ENCODE peak calls at places on chromosomes 13 and 19, in four cellular contexts. F is mammary epithelial cell, J is GM23248, I is astrocyte. N is an unnamed sample. For H3K36me3, the result is how much of the 10 kb centered on the place peaks cover.

GRCh38 chr13:30143671-30144400 is 163.5 kb downstream of the KATNAL1 start:
- DNase-seq in F (peak), J (peak), I (peak), N (no peak)

GRCh38 chr19:38270587-38271167 is 6.3 kb downstream of the SPINT2 start:
- DNase-seq in F (no peak), J (peak), I (peak), N (peak)

GRCh38 chr19:31220540-31220939 is 128.7 kb downstream of the TSHZ3 start:
- DNase-seq in F (peak), J (no peak), I (no peak), N (no peak)

GRCh38 chr19:29376855-29377354 is 148.9 kb upstream of the VSTM2B start:
- DNase-seq in F (no peak), J (no peak), I (no peak), N (no peak)

GRCh38 chr13:95497307-95497943 is 55.1 kb upstream of the CLDN10 start:
- DNase-seq in F (no peak), J (no peak), I (no peak), N (no peak)

GRCh38 chr19:32810452-32810851 is 59.1 kb downstream of the SLC7A9 start:
- DNase-seq in F (no peak), J (no peak), I (no peak), N (no peak)

GRCh38 chr13:33126909-33127607 is 110.8 kb downstream of the KL start:
- DNase-seq in F (no peak), J (peak), I (peak), N (peak)

GRCh38 chr19:16363133-16363851 is 38.7 kb downstream of the KLF2 start:
- DNase-seq in F (peak), J (no peak), I (no peak), N (no peak)

GRCh38 chr13:44236370-44236769 is 137.3 kb upstream of the SERP2 start:
- DNase-seq in F (no peak), J (peak), I (no peak), N (no peak)

GRCh38 chr19:4108767-4109625 is 14.9 kb downstream of the MAP2K2 start:
- DNase-seq in F (no peak), J (no peak), I (no peak), N (no peak)

GRCh38 chr13:37716395-37716794 is 117.8 kb upstream of the POSTN start:
- DNase-seq in F (no peak), J (no peak), I (peak), N (no peak)

GRCh38 chr13:56861472-56861871 is 279.2 kb upstream of the PRR20A start:
- DNase-seq in F (no peak), J (no peak), I (peak), N (no peak)

GRCh38 chr19:34999498-35000337 is at the start of gene GRAMD1A:
- DNase-seq in F (peak), J (peak), I (peak), N (peak)

GRCh38 chr13:94842901-94843300 is 130.6 kb upstream of the SOX21 start:
- DNase-seq in F (no peak), J (no peak), I (no peak), N (no peak)

GRCh38 chr13:111999352-111999751 is 67.6 kb upstream of the SOX1 start:
- DNase-seq in F (no peak), J (no peak), I (no peak), N (no peak)

GRCh38 chr19:48969276-48970138 is 4.4 kb downstream of the FTL start:
- DNase-seq in F (no peak), J (peak), I (no peak), N (no peak)

GRCh38 chr13:111058796-111059506 is 56.2 kb upstream of the ARHGEF7 start:
- DNase-seq in F (peak), J (peak), I (no peak), N (no peak)

GRCh38 chr13:98535501-98536357 is 41.2 kb downstream of the STK24 start:
- DNase-seq in F (peak), J (peak), I (no peak), N (no peak)
- H3K36me3 ChIP-seq in F (under half), J (under half), I (under half), N (under half)

DNA sequence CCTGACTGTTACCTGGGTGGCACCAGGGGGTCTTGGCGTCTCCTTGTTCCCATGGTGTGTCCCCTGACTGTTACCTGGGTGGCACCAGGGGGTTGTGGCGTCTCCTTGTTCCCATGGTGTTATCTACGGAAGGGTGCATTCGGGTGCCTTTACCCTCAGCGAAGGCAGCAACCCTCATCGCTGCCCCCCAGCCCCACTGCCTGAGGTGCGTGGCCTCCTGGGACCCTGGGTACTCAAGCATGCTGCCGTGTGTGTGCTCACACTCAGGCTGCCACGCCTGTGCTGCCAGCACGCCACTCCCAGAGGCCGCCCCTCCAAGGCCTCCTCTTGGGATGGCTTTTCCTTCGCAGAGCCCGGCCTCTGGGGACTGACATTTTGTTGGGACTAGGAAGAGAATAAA is 25.1 kb downstream of the TFDP1 start:
- DNase-seq in F (no peak), J (no peak), I (no peak), N (no peak)
- H3K36me3 ChIP-seq in F (under half), J (under half), I (under half), N (under half)

GRCh38 chr19:5693195-5694166 is 3.4 kb downstream of the RPL36 start:
- DNase-seq in F (peak), J (no peak), I (no peak), N (no peak)

GRCh38 chr19:5696196-5697021 is 6.3 kb downstream of the RPL36 start:
- DNase-seq in F (no peak), J (no peak), I (no peak), N (no peak)

GRCh38 chr19:5695649-5696195 is 5.6 kb downstream of the RPL36 start:
- DNase-seq in F (no peak), J (no peak), I (no peak), N (no peak)

GRCh38 chr19:5694167-5694951 is 4.3 kb downstream of the RPL36 start:
- DNase-seq in F (no peak), J (no peak), I (no peak), N (no peak)

DNA sequence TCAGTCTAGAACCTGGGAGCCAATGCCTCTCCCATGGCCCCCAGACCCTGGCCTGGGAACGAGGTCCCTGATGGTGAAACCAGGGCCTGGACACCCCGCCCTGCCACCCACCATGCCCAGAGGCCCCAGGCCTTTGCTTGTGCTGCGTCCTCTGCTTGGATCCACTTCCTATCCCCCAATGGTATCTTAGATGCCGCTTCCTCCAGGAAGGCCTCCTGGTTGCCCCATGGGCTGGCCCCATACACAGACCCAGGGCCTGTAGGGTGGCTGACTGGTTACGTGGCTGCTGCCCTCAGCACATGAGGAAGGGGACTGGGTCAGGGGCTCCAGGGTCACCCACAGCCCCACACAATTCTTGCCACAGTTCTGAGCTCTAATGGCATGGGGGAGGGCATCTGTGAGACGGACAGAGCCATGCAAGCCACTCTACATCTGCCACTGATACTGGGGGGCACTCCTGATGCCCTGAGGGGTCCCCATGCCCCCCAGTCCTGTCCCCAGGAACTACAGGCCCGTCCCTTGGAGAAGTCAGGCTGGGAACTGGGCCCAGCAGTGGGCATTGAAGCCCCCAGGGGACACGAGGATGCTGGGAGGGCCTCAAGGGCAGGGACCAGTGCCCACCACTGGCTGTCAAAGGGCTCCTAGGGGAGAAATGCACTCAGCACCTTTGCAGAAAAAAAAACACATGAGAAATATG is 5.0 kb downstream of the RPL36 start:
- DNase-seq in F (no peak), J (no peak), I (no peak), N (no peak)
- H3K36me3 ChIP-seq in F (under half), J (under half), I (under half), N (half or more)

DNA sequence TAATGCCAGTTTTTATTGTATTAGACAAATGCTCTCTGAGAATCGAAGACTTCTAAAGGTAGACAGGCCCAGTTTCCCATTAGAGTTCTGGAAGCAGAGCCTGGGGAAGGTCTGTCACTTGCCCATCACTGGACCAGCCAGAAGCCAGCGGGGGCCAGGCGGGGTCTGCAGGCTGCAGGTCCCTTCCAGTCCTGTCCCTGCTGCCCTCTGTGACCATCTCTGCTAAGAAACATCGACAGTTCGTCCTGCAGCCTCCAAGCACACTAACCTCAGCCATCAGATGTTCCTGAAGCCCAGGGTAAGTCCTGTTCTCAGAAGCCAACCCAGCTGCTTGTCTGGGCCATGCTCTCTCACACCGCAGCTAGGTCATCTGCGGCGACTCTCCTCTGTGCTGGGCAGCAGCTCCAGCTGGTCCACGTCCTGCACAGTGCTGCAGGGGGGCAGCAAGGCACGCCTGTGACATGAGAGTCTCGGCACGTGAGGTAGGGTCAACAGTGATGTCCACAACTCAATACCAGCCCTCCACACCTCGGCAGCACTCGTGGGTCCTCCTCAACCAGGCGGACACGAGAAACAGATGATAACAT is 2.9 kb upstream of the ADPRHL1 start:
- DNase-seq in F (no peak), J (no peak), I (no peak), N (no peak)
- H3K36me3 ChIP-seq in F (under half), J (under half), I (under half), N (under half)

GRCh38 chr19:43545276-43545675 is 12.3 kb downstream of the ZNF575 start:
- DNase-seq in F (no peak), J (no peak), I (no peak), N (no peak)
- H3K36me3 ChIP-seq in F (under half), J (under half), I (under half), N (under half)

GRCh38 chr19:5134683-5135082 is 165.8 kb downstream of the KDM4B start:
- DNase-seq in F (no peak), J (no peak), I (no peak), N (no peak)
- H3K36me3 ChIP-seq in F (under half), J (under half), I (under half), N (under half)

GRCh38 chr19:10361569-10362011 is 18.8 kb downstream of the TYK2 start:
- DNase-seq in F (no peak), J (no peak), I (no peak), N (no peak)

GRCh38 chr19:10362259-10362658 is 18.1 kb downstream of the TYK2 start:
- DNase-seq in F (no peak), J (no peak), I (no peak), N (no peak)

GRCh38 chr19:10365518-10365917 is 14.9 kb downstream of the TYK2 start:
- DNase-seq in F (no peak), J (no peak), I (no peak), N (no peak)

GRCh38 chr19:10364644-10365043 is 15.7 kb downstream of the TYK2 start:
- DNase-seq in F (no peak), J (no peak), I (no peak), N (no peak)

DNA sequence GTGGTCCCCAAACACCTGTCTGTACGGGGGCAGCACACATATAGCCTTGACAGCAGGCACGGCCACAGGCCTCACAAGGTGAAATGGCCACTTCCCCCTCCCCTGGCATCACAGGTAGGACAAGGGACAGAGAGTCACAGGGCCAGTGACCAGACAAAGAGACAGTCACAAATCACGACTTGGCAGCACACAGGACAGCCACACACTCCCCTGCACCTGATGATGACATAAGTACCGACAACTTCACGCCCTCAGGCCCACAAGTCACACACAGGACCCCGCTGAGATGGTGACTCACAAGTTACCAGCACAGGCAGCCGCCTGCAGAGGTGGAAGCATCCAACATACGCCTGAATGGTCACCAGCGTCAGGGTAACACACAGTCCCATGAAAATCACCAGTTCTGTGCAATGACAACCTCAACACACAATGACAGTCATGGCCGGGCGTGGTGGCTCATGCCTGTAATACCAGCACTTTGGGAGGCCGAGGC is 16.5 kb downstream of the TYK2 start:
- DNase-seq in F (peak), J (no peak), I (peak), N (no peak)
- H3K36me3 ChIP-seq in F (under half), J (under half), I (under half), N (under half)

GRCh38 chr19:15241259-15241658 is 9.0 kb upstream of the EPHX3 start:
- DNase-seq in F (no peak), J (peak), I (no peak), N (no peak)

GRCh38 chr19:15244808-15245207 is 12.6 kb upstream of the EPHX3 start:
- DNase-seq in F (no peak), J (no peak), I (no peak), N (no peak)

GRCh38 chr19:15245370-15246197 is 13.3 kb upstream of the EPHX3 start:
- DNase-seq in F (no peak), J (no peak), I (no peak), N (no peak)

GRCh38 chr19:15244106-15244803 is 12.0 kb upstream of the EPHX3 start:
- DNase-seq in F (no peak), J (no peak), I (no peak), N (no peak)

DNA sequence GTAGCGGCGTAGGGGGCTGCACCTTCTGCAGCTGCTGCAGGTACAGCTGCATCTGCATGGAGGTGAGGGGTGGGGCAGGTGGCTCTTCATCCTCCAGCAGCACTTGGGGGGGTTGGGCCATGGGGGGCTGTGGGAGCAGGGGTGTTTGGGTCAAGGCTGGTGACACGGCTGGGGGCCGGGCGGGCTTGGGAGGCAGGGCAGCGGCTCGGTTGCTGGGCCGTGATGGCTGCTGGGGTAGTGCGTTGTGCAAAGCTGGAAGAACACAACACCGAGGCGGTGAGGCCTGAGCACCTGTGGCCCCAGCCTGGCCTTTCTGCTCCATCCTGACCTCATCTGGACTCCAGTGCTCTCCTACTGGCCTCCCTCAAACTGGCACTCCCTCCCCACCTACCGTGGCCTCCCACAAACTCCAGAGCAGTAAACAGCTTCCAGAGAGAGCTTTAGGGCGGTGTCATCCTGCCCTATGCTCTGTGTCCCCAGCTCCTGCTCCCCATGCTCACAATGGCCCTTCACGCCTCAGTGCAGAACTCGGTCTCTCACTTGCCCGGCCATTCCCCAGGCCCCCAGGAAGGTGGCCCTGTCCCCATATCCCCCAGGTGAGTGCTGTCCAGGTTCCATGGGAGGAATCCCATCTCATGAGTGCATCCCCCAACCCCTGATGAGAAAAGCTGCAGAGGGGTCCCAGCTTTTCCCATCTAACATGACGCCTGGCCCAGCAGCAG is 11.1 kb upstream of the EPHX3 start:
- DNase-seq in F (no peak), J (no peak), I (no peak), N (no peak)
- H3K36me3 ChIP-seq in F (under half), J (under half), I (under half), N (half or more)

N was measured in BJ.